ENCODE peak calls at places on chromosomes 5 and 9, in four cellular contexts. F is A549, Q is HepG2, J is K562. Y is an unnamed sample.

GRCh38 chr5:132489051-132489770 is 1.4 kb downstream of the IRF1 start:
- DNase-seq in F (no peak), J (no peak), Q (no peak), Y (no peak)

GRCh38 chr9:128556276-128556675 is 3.9 kb downstream of the SPTAN1 start:
- DNase-seq in J (no peak), Q (no peak), F (no peak), Y (peak)

GRCh38 chr5:39100851-39101396 is 26.7 kb upstream of the RICTOR start:
- DNase-seq in Q (peak), F (peak), J (no peak), Y (peak)

GRCh38 chr9:128392302-128393152 is 21.4 kb downstream of the URM1 start:
- DNase-seq in J (no peak), F (no peak), Q (no peak), Y (no peak)

GRCh38 chr5:10144040-10144439 is 105.6 kb downstream of the ATPSCKMT start:
- DNase-seq in Q (no peak), J (no peak), F (no peak), Y (no peak)

GRCh38 chr5:96844476-96844990 is 31.8 kb upstream of the ERAP2 start:
- DNase-seq in J (no peak), F (no peak), Q (no peak), Y (no peak)

GRCh38 chr9:114852050-114852594 is 46.3 kb upstream of the TNFSF15 start:
- DNase-seq in F (no peak), J (no peak), Q (no peak), Y (no peak)

GRCh38 chr5:122182491-122182921 is 53.2 kb downstream of the ZNF474 start:
- DNase-seq in Q (no peak), J (peak), F (no peak), Y (peak)

GRCh38 chr5:137220523-137220927 is 278.6 kb downstream of the SPOCK1 start:
- DNase-seq in Q (peak), J (peak), F (peak), Y (peak)

GRCh38 chr5:41773799-41774198 is 96.4 kb downstream of the OXCT1 start:
- DNase-seq in F (no peak), J (no peak), Q (no peak), Y (no peak)

GRCh38 chr5:68139601-68140441 is 75.7 kb upstream of the PIK3R1 start:
- DNase-seq in J (no peak), F (no peak), Q (no peak), Y (no peak)

GRCh38 chr5:31433229-31433628 is 98.7 kb downstream of the DROSHA start:
- DNase-seq in J (no peak), F (no peak), Q (no peak), Y (no peak)

GRCh38 chr5:146656638-146657037 is 140.6 kb upstream of the GPR151 start:
- DNase-seq in F (no peak), J (no peak), Q (no peak), Y (no peak)

GRCh38 chr5:89535421-89535820 is 652.4 kb upstream of the MEF2C start:
- DNase-seq in J (no peak), F (no peak), Q (no peak), Y (no peak)

GRCh38 chr9:15104826-15105420 is 194.7 kb upstream of the FREM1 start:
- DNase-seq in Q (peak), J (peak), F (peak), Y (peak)

GRCh38 chr5:149419532-149420485 is 40.7 kb upstream of the IL17B start:
- DNase-seq in Q (no peak), F (no peak), J (no peak), Y (no peak)

GRCh38 chr5:20335978-20336377 is 348.0 kb upstream of the CDH18 start:
- DNase-seq in J (no peak), Q (no peak), F (no peak), Y (no peak)

GRCh38 chr9:79007701-79008483 is 563.9 kb upstream of the TLE4 start:
- DNase-seq in F (no peak), J (no peak), Q (no peak), Y (no peak)

GRCh38 chr5:176725521-176725920 is 78.2 kb downstream of the TSPAN17 start:
- DNase-seq in Q (no peak), J (no peak), F (no peak), Y (no peak)

GRCh38 chr9:116190997-116191396 is 37.4 kb downstream of the PAPPA start:
- DNase-seq in F (peak), J (no peak), Q (no peak), Y (no peak)

GRCh38 chr9:133004091-133005072 is 25.9 kb downstream of the GFI1B start:
- DNase-seq in J (peak), F (no peak), Q (no peak), Y (no peak)

GRCh38 chr9:133002147-133003070 is 23.9 kb downstream of the GFI1B start:
- DNase-seq in J (no peak), Q (no peak), F (no peak), Y (no peak)

GRCh38 chr9:133003671-133004090 is 25.2 kb downstream of the GFI1B start:
- DNase-seq in F (no peak), Q (no peak), J (no peak), Y (no peak)

GRCh38 chr9:133000842-133001241 is 22.3 kb downstream of the GFI1B start:
- DNase-seq in Q (no peak), F (no peak), J (no peak), Y (no peak)

GRCh38 chr9:133003071-133003461 is 24.6 kb downstream of the GFI1B start:
- DNase-seq in F (no peak), Q (no peak), J (peak), Y (no peak)
- H3K4me2 ChIP-seq in F (no peak), Q (no peak), J (peak), Y (no peak)

GRCh38 chr5:107577551-107577950 is 93.2 kb downstream of the EFNA5 start:
- DNase-seq in F (no peak), J (no peak), Q (no peak), Y (no peak)

GRCh38 chr5:107578051-107578635 is 92.6 kb downstream of the EFNA5 start:
- DNase-seq in Q (no peak), F (no peak), J (no peak), Y (no peak)

GRCh38 chr5:107582625-107583024 is 88.1 kb downstream of the EFNA5 start:
- DNase-seq in F (no peak), Q (no peak), J (no peak), Y (no peak)

GRCh38 chr5:107576736-107577440 is 93.8 kb downstream of the EFNA5 start:
- DNase-seq in J (no peak), F (no peak), Q (no peak), Y (no peak)

GRCh38 chr5:107580902-107581823 is 89.6 kb downstream of the EFNA5 start:
- DNase-seq in J (no peak), Q (no peak), F (no peak), Y (no peak)
- TF ChIP-seq JUN in J (no peak), Q (no peak), F (no peak), Y (no peak)

DNA sequence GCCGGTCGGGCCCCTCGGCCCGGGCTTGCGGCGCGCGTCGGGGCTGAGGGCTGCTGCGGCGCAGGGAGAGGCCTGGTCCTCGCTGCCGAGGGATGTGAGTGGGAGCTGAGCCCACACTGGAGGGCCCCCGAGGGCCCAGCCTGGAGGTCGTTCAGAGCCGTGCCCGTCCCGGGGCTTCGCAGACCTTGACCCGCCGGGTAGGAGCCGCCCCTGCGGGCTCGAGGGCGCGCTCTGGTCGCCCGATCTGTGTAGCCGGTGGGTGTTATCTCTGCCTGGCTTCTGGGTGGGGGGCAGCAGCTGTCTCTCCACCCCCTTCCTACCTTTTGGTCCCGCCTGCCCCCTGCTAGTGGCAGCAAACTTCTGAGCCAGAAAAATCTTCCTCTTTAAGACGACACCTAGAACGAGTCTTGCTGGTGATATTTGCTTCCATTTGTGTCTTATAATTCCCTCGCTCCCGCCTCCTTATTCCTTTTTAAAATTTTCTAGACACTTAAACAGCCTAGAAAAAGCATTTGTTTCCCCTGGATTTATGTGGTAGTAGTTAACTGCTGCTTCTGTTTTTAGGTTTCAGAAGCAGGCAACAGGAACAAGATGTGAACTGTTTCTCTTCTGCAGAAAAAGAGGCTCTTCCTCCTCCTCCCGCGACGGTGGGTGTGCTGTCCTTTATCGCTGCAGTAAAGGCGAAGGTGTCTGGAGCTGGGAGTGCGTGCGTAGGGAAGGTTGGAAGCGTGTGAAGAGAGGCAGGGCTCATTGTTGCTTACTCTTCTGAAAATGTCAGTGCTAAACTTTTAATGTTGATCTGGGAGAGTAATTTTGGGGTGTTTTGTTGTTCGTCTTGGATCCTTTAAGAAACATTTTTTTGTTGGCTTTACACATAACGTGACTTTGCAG is 549 bp downstream of the JAK2 start:
- DNase-seq in F (no peak), J (peak), Q (no peak), Y (peak)
- TF ChIP-seq MYC in F (no peak), J (no peak), Q (no peak), Y (no peak)

DNA sequence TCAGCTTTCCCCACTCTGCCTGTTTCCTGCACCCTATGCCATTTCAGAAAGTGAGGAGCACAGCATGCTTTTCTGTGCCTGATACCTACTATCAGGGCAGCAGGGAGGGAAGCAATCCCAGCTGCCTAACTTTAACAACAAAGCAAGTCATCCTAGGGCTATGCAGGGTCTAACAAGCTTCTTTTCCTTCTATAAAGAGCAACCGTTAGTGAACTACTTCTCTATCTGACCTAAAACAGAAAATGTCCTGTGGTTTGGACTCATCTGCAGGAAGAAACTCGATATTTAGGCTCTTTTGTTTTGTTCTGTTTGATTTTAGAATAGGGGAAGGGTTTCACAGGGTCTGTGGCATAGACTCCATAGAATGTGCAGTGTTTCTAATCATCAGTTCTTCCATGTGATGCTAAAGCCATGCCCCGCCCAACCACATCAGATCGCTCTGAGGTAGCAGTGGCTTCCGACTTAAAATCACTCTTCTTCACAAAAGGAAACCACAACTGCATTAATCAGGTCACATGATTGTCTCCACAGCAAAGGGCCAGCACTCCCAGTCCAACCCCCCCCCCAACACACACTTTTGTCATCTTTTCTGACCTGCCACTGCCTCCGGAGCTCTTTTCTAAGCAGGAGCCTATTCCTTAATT is 71.8 kb downstream of the CFAP90 start:
- DNase-seq in J (no peak), Q (no peak), F (no peak), Y (no peak)
- H3K4me2 ChIP-seq in J (no peak), Q (no peak), F (no peak), Y (no peak)

Y was measured in endothelial cell of umbilical vein.